ENCODE peak calls at places on chromosomes 12 and 14, in ten cellular contexts. One of them, this sample, is unnamed.

GRCh38 chr12:4202482-4202881 is 71.1 kb upstream of the CCND2 start:
- DNase-seq in D341Med: no peak
- DNase-seq in activated naive CD4-positive, alpha-beta T cell treated with Interleukin-2 at 50 U/mL for 16 hours: no peak
- DNase-seq in neural progenitor cell: no peak
- DNase-seq in foreskin fibroblast: no peak
- DNase-seq in thyroid gland: no peak
- DNase-seq in LoVo: no peak
- DNase-seq in A549: no peak
- DNase-seq in CD8-positive, alpha-beta memory T cell: no peak
- DNase-seq in NCI-H2107: no peak
- DNase-seq in this sample: no peak

GRCh38 chr12:123076604-123077297 is 74.1 kb downstream of the PITPNM2 start:
- DNase-seq in D341Med: no peak
- DNase-seq in activated naive CD4-positive, alpha-beta T cell treated with Interleukin-2 at 50 U/mL for 16 hours: peak
- DNase-seq in neural progenitor cell: no peak
- DNase-seq in foreskin fibroblast: no peak
- DNase-seq in thyroid gland: no peak
- DNase-seq in LoVo: no peak
- DNase-seq in A549: no peak
- DNase-seq in CD8-positive, alpha-beta memory T cell: peak
- DNase-seq in NCI-H2107: no peak
- DNase-seq in this sample: no peak

GRCh38 chr12:30836656-30837445 is 82.1 kb upstream of the CAPRIN2 start:
- DNase-seq in D341Med: no peak
- DNase-seq in activated naive CD4-positive, alpha-beta T cell treated with Interleukin-2 at 50 U/mL for 16 hours: no peak
- DNase-seq in neural progenitor cell: no peak
- DNase-seq in foreskin fibroblast: no peak
- DNase-seq in thyroid gland: no peak
- DNase-seq in LoVo: no peak
- DNase-seq in A549: no peak
- DNase-seq in CD8-positive, alpha-beta memory T cell: no peak
- DNase-seq in NCI-H2107: no peak
- DNase-seq in this sample: no peak

GRCh38 chr12:32533971-32534590 is 134.7 kb downstream of the FGD4 start:
- DNase-seq in D341Med: peak
- DNase-seq in activated naive CD4-positive, alpha-beta T cell treated with Interleukin-2 at 50 U/mL for 16 hours: no peak
- DNase-seq in neural progenitor cell: peak
- DNase-seq in foreskin fibroblast: peak
- DNase-seq in thyroid gland: peak
- DNase-seq in LoVo: peak
- DNase-seq in A549: peak
- DNase-seq in CD8-positive, alpha-beta memory T cell: no peak
- DNase-seq in NCI-H2107: no peak
- DNase-seq in this sample: peak

GRCh38 chr12:32507559-32508276 is 108.4 kb downstream of the FGD4 start:
- DNase-seq in D341Med: no peak
- DNase-seq in activated naive CD4-positive, alpha-beta T cell treated with Interleukin-2 at 50 U/mL for 16 hours: no peak
- DNase-seq in neural progenitor cell: peak
- DNase-seq in foreskin fibroblast: no peak
- DNase-seq in thyroid gland: no peak
- DNase-seq in LoVo: no peak
- DNase-seq in A549: no peak
- DNase-seq in CD8-positive, alpha-beta memory T cell: no peak
- DNase-seq in NCI-H2107: no peak
- DNase-seq in this sample: no peak

GRCh38 chr12:12883369-12884001 is 7.9 kb upstream of the GPRC5A start:
- DNase-seq in D341Med: no peak
- DNase-seq in activated naive CD4-positive, alpha-beta T cell treated with Interleukin-2 at 50 U/mL for 16 hours: no peak
- DNase-seq in neural progenitor cell: no peak
- DNase-seq in foreskin fibroblast: no peak
- DNase-seq in thyroid gland: no peak
- DNase-seq in LoVo: peak
- DNase-seq in A549: peak
- DNase-seq in CD8-positive, alpha-beta memory T cell: no peak
- DNase-seq in NCI-H2107: no peak
- DNase-seq in this sample: no peak

GRCh38 chr12:84913151-84913550 is 552 bp upstream of the SLC6A15 start:
- DNase-seq in D341Med: peak
- DNase-seq in activated naive CD4-positive, alpha-beta T cell treated with Interleukin-2 at 50 U/mL for 16 hours: no peak
- DNase-seq in neural progenitor cell: peak
- DNase-seq in foreskin fibroblast: no peak
- DNase-seq in thyroid gland: peak
- DNase-seq in LoVo: no peak
- DNase-seq in A549: peak
- DNase-seq in CD8-positive, alpha-beta memory T cell: no peak
- DNase-seq in NCI-H2107: no peak
- DNase-seq in this sample: no peak

GRCh38 chr12:120439646-120440247 is 1.8 kb downstream of the COX6A1 start:
- DNase-seq in D341Med: peak
- DNase-seq in activated naive CD4-positive, alpha-beta T cell treated with Interleukin-2 at 50 U/mL for 16 hours: peak
- DNase-seq in neural progenitor cell: peak
- DNase-seq in foreskin fibroblast: peak
- DNase-seq in thyroid gland: peak
- DNase-seq in LoVo: peak
- DNase-seq in A549: peak
- DNase-seq in CD8-positive, alpha-beta memory T cell: peak
- DNase-seq in NCI-H2107: peak
- DNase-seq in this sample: peak

GRCh38 chr14:68173227-68173972 is 353.8 kb downstream of the RAD51B start:
- DNase-seq in D341Med: no peak
- DNase-seq in activated naive CD4-positive, alpha-beta T cell treated with Interleukin-2 at 50 U/mL for 16 hours: no peak
- DNase-seq in neural progenitor cell: no peak
- DNase-seq in foreskin fibroblast: no peak
- DNase-seq in thyroid gland: no peak
- DNase-seq in LoVo: no peak
- DNase-seq in A549: no peak
- DNase-seq in CD8-positive, alpha-beta memory T cell: no peak
- DNase-seq in NCI-H2107: no peak
- DNase-seq in this sample: no peak

GRCh38 chr12:98719515-98720504 is 74.7 kb downstream of the APAF1 start:
- DNase-seq in D341Med: no peak
- DNase-seq in activated naive CD4-positive, alpha-beta T cell treated with Interleukin-2 at 50 U/mL for 16 hours: no peak
- DNase-seq in neural progenitor cell: no peak
- DNase-seq in foreskin fibroblast: no peak
- DNase-seq in thyroid gland: no peak
- DNase-seq in LoVo: no peak
- DNase-seq in A549: no peak
- DNase-seq in CD8-positive, alpha-beta memory T cell: no peak
- DNase-seq in NCI-H2107: no peak
- DNase-seq in this sample: no peak

GRCh38 chr14:104697892-104698583 is 8.6 kb downstream of the INF2 start:
- DNase-seq in D341Med: no peak
- DNase-seq in activated naive CD4-positive, alpha-beta T cell treated with Interleukin-2 at 50 U/mL for 16 hours: no peak
- DNase-seq in neural progenitor cell: peak
- DNase-seq in foreskin fibroblast: no peak
- DNase-seq in thyroid gland: peak
- DNase-seq in LoVo: no peak
- DNase-seq in A549: no peak
- DNase-seq in CD8-positive, alpha-beta memory T cell: no peak
- DNase-seq in NCI-H2107: no peak
- DNase-seq in this sample: no peak

GRCh38 chr12:98543701-98544100 is 28.3 kb downstream of the TMPO start:
- DNase-seq in D341Med: no peak
- DNase-seq in activated naive CD4-positive, alpha-beta T cell treated with Interleukin-2 at 50 U/mL for 16 hours: no peak
- DNase-seq in neural progenitor cell: no peak
- DNase-seq in foreskin fibroblast: no peak
- DNase-seq in thyroid gland: no peak
- DNase-seq in LoVo: no peak
- DNase-seq in A549: no peak
- DNase-seq in CD8-positive, alpha-beta memory T cell: no peak
- DNase-seq in NCI-H2107: no peak
- DNase-seq in this sample: no peak

GRCh38 chr12:122106891-122107660 is 28.5 kb downstream of the MLXIP start:
- DNase-seq in D341Med: no peak
- DNase-seq in activated naive CD4-positive, alpha-beta T cell treated with Interleukin-2 at 50 U/mL for 16 hours: no peak
- DNase-seq in neural progenitor cell: no peak
- DNase-seq in foreskin fibroblast: peak
- DNase-seq in thyroid gland: peak
- DNase-seq in LoVo: no peak
- DNase-seq in A549: no peak
- DNase-seq in CD8-positive, alpha-beta memory T cell: no peak
- DNase-seq in NCI-H2107: peak
- DNase-seq in this sample: peak

GRCh38 chr12:102879144-102879763 is 37.8 kb downstream of the PAH start:
- DNase-seq in D341Med: peak
- DNase-seq in activated naive CD4-positive, alpha-beta T cell treated with Interleukin-2 at 50 U/mL for 16 hours: no peak
- DNase-seq in neural progenitor cell: peak
- DNase-seq in foreskin fibroblast: peak
- DNase-seq in thyroid gland: peak
- DNase-seq in LoVo: peak
- DNase-seq in A549: peak
- DNase-seq in CD8-positive, alpha-beta memory T cell: no peak
- DNase-seq in NCI-H2107: peak
- DNase-seq in this sample: peak

GRCh38 chr12:21941522-21942376 is 523 bp upstream of the ABCC9 start:
- DNase-seq in D341Med: peak
- DNase-seq in activated naive CD4-positive, alpha-beta T cell treated with Interleukin-2 at 50 U/mL for 16 hours: no peak
- DNase-seq in neural progenitor cell: peak
- DNase-seq in foreskin fibroblast: peak
- DNase-seq in thyroid gland: peak
- DNase-seq in LoVo: peak
- DNase-seq in A549: no peak
- DNase-seq in CD8-positive, alpha-beta memory T cell: no peak
- DNase-seq in NCI-H2107: no peak
- DNase-seq in this sample: no peak

GRCh38 chr12:19546611-19547162 is 107.4 kb downstream of the AEBP2 start:
- DNase-seq in D341Med: no peak
- DNase-seq in activated naive CD4-positive, alpha-beta T cell treated with Interleukin-2 at 50 U/mL for 16 hours: no peak
- DNase-seq in neural progenitor cell: no peak
- DNase-seq in foreskin fibroblast: peak
- DNase-seq in thyroid gland: no peak
- DNase-seq in LoVo: no peak
- DNase-seq in A549: no peak
- DNase-seq in CD8-positive, alpha-beta memory T cell: no peak
- DNase-seq in NCI-H2107: no peak
- DNase-seq in this sample: no peak

GRCh38 chr12:51056242-51056641 is 8.1 kb downstream of the LETMD1 start:
- DNase-seq in D341Med: no peak
- DNase-seq in activated naive CD4-positive, alpha-beta T cell treated with Interleukin-2 at 50 U/mL for 16 hours: no peak
- DNase-seq in neural progenitor cell: no peak
- DNase-seq in foreskin fibroblast: peak
- DNase-seq in thyroid gland: no peak
- DNase-seq in LoVo: no peak
- DNase-seq in A549: peak
- DNase-seq in CD8-positive, alpha-beta memory T cell: no peak
- DNase-seq in NCI-H2107: no peak
- DNase-seq in this sample: no peak

GRCh38 chr14:78007160-78007559 is 163.0 kb upstream of the NRXN3 start:
- DNase-seq in D341Med: no peak
- DNase-seq in activated naive CD4-positive, alpha-beta T cell treated with Interleukin-2 at 50 U/mL for 16 hours: no peak
- DNase-seq in neural progenitor cell: no peak
- DNase-seq in foreskin fibroblast: no peak
- DNase-seq in thyroid gland: no peak
- DNase-seq in LoVo: no peak
- DNase-seq in A549: no peak
- DNase-seq in CD8-positive, alpha-beta memory T cell: no peak
- DNase-seq in NCI-H2107: no peak
- DNase-seq in this sample: no peak

GRCh38 chr12:127509066-127509778 is 757.7 kb upstream of the TMEM132C start:
- DNase-seq in D341Med: no peak
- DNase-seq in activated naive CD4-positive, alpha-beta T cell treated with Interleukin-2 at 50 U/mL for 16 hours: no peak
- DNase-seq in neural progenitor cell: no peak
- DNase-seq in foreskin fibroblast: peak
- DNase-seq in thyroid gland: no peak
- DNase-seq in LoVo: no peak
- DNase-seq in A549: no peak
- DNase-seq in CD8-positive, alpha-beta memory T cell: no peak
- DNase-seq in NCI-H2107: no peak
- DNase-seq in this sample: no peak

This sample was measured in NCI-H345.